ENCODE peak calls at places on chromosomes 5 and 9, in seven cellular contexts. One of them, this sample, is unnamed.

GRCh38 chr9:93826209-93826608 is 128.9 kb downstream of the BARX1 start:
- DNase-seq in breast epithelium: no peak
- DNase-seq in DND-41: no peak
- DNase-seq in GM12878: no peak
- DNase-seq in mammary epithelial cell: no peak
- DNase-seq in spleen: peak; percentile 81
- DNase-seq in psoas muscle: no peak
- DNase-seq in this sample: no peak

GRCh38 chr5:164252-164651 is 27.0 kb upstream of the LRRC14B start:
- DNase-seq in breast epithelium: peak; percentile 43
- DNase-seq in GM12878: no peak
- DNase-seq in psoas muscle: peak; percentile 43
- DNase-seq in DND-41: no peak
- DNase-seq in mammary epithelial cell: no peak
- DNase-seq in spleen: peak; percentile 21
- DNase-seq in this sample: no peak

GRCh38 chr5:132313378-132313777 is 19.2 kb downstream of the SLC22A4 start:
- DNase-seq in mammary epithelial cell: peak; percentile 53
- DNase-seq in breast epithelium: no peak
- DNase-seq in spleen: no peak
- DNase-seq in psoas muscle: no peak
- DNase-seq in GM12878: no peak
- DNase-seq in DND-41: no peak
- DNase-seq in this sample: no peak

GRCh38 chr5:71907001-71907564 is 188.0 kb downstream of the CARTPT start:
- DNase-seq in breast epithelium: no peak
- DNase-seq in psoas muscle: no peak
- DNase-seq in GM12878: peak; percentile 26
- DNase-seq in DND-41: no peak
- DNase-seq in mammary epithelial cell: peak; percentile 68
- DNase-seq in spleen: no peak
- DNase-seq in this sample: no peak

GRCh38 chr5:59299006-59299405 is 594.5 kb downstream of the PDE4D start:
- DNase-seq in psoas muscle: no peak
- DNase-seq in GM12878: no peak
- DNase-seq in mammary epithelial cell: peak; percentile 73
- DNase-seq in DND-41: no peak
- DNase-seq in spleen: no peak
- DNase-seq in breast epithelium: no peak
- DNase-seq in this sample: no peak

GRCh38 chr9:83340451-83340850 is 197.8 kb downstream of the FRMD3 start:
- DNase-seq in mammary epithelial cell: no peak
- DNase-seq in breast epithelium: no peak
- DNase-seq in DND-41: no peak
- DNase-seq in psoas muscle: no peak
- DNase-seq in GM12878: no peak
- DNase-seq in spleen: no peak
- DNase-seq in this sample: no peak

GRCh38 chr5:96788112-96788749 is 19.5 kb downstream of the ERAP1 start:
- DNase-seq in psoas muscle: no peak
- DNase-seq in mammary epithelial cell: no peak
- DNase-seq in DND-41: no peak
- DNase-seq in breast epithelium: no peak
- DNase-seq in spleen: no peak
- DNase-seq in GM12878: no peak
- DNase-seq in this sample: no peak

GRCh38 chr5:140563554-140563953 is 844 bp downstream of the APBB3 start:
- DNase-seq in spleen: peak; percentile 84
- DNase-seq in breast epithelium: no peak
- DNase-seq in GM12878: no peak
- DNase-seq in psoas muscle: no peak
- DNase-seq in DND-41: no peak
- DNase-seq in mammary epithelial cell: no peak
- DNase-seq in this sample: no peak

GRCh38 chr5:65769539-65769938 is 47.5 kb downstream of the NLN start:
- DNase-seq in DND-41: no peak
- DNase-seq in breast epithelium: no peak
- DNase-seq in psoas muscle: no peak
- DNase-seq in mammary epithelial cell: peak; percentile 87
- DNase-seq in GM12878: no peak
- DNase-seq in spleen: no peak
- DNase-seq in this sample: no peak

GRCh38 chr9:22041792-22042191 is 32.7 kb upstream of the CDKN2B start:
- DNase-seq in mammary epithelial cell: peak; percentile 94
- DNase-seq in GM12878: no peak
- DNase-seq in spleen: no peak
- DNase-seq in psoas muscle: no peak
- DNase-seq in DND-41: no peak
- DNase-seq in breast epithelium: no peak
- DNase-seq in this sample: no peak

GRCh38 chr9:77015291-77016048 is 4.0 kb upstream of the FOXB2 start:
- DNase-seq in breast epithelium: no peak
- DNase-seq in DND-41: no peak
- DNase-seq in mammary epithelial cell: no peak
- DNase-seq in psoas muscle: no peak
- DNase-seq in spleen: no peak
- DNase-seq in GM12878: no peak
- DNase-seq in this sample: no peak

GRCh38 chr5:39580702-39581498 is 156.1 kb upstream of the DAB2 start:
- DNase-seq in breast epithelium: no peak
- DNase-seq in psoas muscle: no peak
- DNase-seq in DND-41: no peak
- DNase-seq in mammary epithelial cell: no peak
- DNase-seq in spleen: no peak
- DNase-seq in GM12878: no peak
- DNase-seq in this sample: no peak
- H3K27ac ChIP-seq in breast epithelium: no peak overlapping the region
- H3K27ac ChIP-seq in psoas muscle: no peak overlapping the region
- H3K27ac ChIP-seq in DND-41: no peak overlapping the region
- H3K27ac ChIP-seq in mammary epithelial cell: no peak overlapping the region
- H3K27ac ChIP-seq in spleen: no peak overlapping the region
- H3K27ac ChIP-seq in GM12878: no peak overlapping the region
- H3K27ac ChIP-seq in this sample: no peak overlapping the region

GRCh38 chr9:135695036-135695435 is 4.2 kb downstream of the SOHLH1 start:
- DNase-seq in mammary epithelial cell: no peak
- DNase-seq in GM12878: no peak
- DNase-seq in DND-41: no peak
- DNase-seq in spleen: no peak
- DNase-seq in psoas muscle: no peak
- DNase-seq in breast epithelium: no peak
- DNase-seq in this sample: no peak
- H3K27ac ChIP-seq in mammary epithelial cell: no peak overlapping the region
- H3K27ac ChIP-seq in GM12878: no peak overlapping the region
- H3K27ac ChIP-seq in DND-41: no peak overlapping the region
- H3K27ac ChIP-seq in spleen: no peak overlapping the region
- H3K27ac ChIP-seq in psoas muscle: no peak overlapping the region
- H3K27ac ChIP-seq in breast epithelium: no peak overlapping the region
- H3K27ac ChIP-seq in this sample: no peak overlapping the region

DNA sequence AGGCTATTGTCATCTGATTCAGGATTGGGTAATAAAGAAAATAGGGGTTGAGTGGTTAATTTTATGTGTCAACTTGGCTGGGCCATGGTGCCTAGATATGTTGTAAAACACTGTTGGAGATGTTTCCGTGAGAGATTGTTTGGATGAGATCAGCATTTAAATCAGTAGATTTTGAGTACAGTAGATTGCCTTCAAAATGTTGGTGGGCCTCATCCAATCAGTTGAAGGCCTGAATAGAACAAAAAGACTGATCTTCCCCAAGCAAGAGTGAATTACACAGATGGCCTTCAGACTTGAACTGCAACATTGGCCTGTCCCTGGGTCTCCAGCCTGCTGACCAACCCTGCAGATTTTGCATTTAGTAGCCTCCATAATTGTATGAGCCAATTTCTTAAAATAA is 401.3 kb upstream of the KIF2A start:
- DNase-seq in GM12878: no peak
- DNase-seq in spleen: no peak
- DNase-seq in DND-41: no peak
- DNase-seq in psoas muscle: no peak
- DNase-seq in mammary epithelial cell: no peak
- DNase-seq in breast epithelium: no peak
- DNase-seq in this sample: no peak
- H3K27ac ChIP-seq in GM12878: no peak overlapping the region
- H3K27ac ChIP-seq in spleen: no peak overlapping the region
- H3K27ac ChIP-seq in DND-41: no peak overlapping the region
- H3K27ac ChIP-seq in psoas muscle: no peak overlapping the region
- H3K27ac ChIP-seq in mammary epithelial cell: no peak overlapping the region
- H3K27ac ChIP-seq in breast epithelium: no peak overlapping the region
- H3K27ac ChIP-seq in this sample: no peak overlapping the region

GRCh38 chr9:16884952-16885513 is 14.6 kb upstream of the BNC2 start:
- DNase-seq in GM12878: no peak
- DNase-seq in mammary epithelial cell: no peak
- DNase-seq in DND-41: peak; percentile 75
- DNase-seq in breast epithelium: no peak
- DNase-seq in spleen: no peak
- DNase-seq in psoas muscle: no peak
- DNase-seq in this sample: no peak
- H3K27ac ChIP-seq in GM12878: no peak overlapping the region
- H3K27ac ChIP-seq in mammary epithelial cell: no peak overlapping the region
- H3K27ac ChIP-seq in DND-41: peak overlapping the region; percentile 71
- H3K27ac ChIP-seq in breast epithelium: no peak overlapping the region
- H3K27ac ChIP-seq in spleen: no peak overlapping the region
- H3K27ac ChIP-seq in psoas muscle: no peak overlapping the region
- H3K27ac ChIP-seq in this sample: no peak overlapping the region

GRCh38 chr9:128895556-128895955 is 13.6 kb downstream of the LRRC8A start:
- DNase-seq in mammary epithelial cell: no peak
- DNase-seq in DND-41: no peak
- DNase-seq in GM12878: no peak
- DNase-seq in spleen: no peak
- DNase-seq in psoas muscle: no peak
- DNase-seq in breast epithelium: no peak
- DNase-seq in this sample: no peak
- H3K27ac ChIP-seq in mammary epithelial cell: no peak overlapping the region
- H3K27ac ChIP-seq in DND-41: no peak overlapping the region
- H3K27ac ChIP-seq in GM12878: no peak overlapping the region
- H3K27ac ChIP-seq in spleen: peak overlapping the region; percentile 14
- H3K27ac ChIP-seq in psoas muscle: no peak overlapping the region
- H3K27ac ChIP-seq in breast epithelium: peak overlapping the region; percentile 39
- H3K27ac ChIP-seq in this sample: no peak overlapping the region

GRCh38 chr5:73764586-73764985 is 138.6 kb downstream of the ARHGEF28 start:
- DNase-seq in GM12878: no peak
- DNase-seq in breast epithelium: no peak
- DNase-seq in psoas muscle: no peak
- DNase-seq in DND-41: no peak
- DNase-seq in mammary epithelial cell: peak; percentile 68
- DNase-seq in spleen: no peak
- DNase-seq in this sample: no peak
- H3K27ac ChIP-seq in GM12878: no peak overlapping the region
- H3K27ac ChIP-seq in breast epithelium: no peak overlapping the region
- H3K27ac ChIP-seq in psoas muscle: no peak overlapping the region
- H3K27ac ChIP-seq in DND-41: no peak overlapping the region
- H3K27ac ChIP-seq in mammary epithelial cell: peak overlapping the region; percentile 43
- H3K27ac ChIP-seq in spleen: no peak overlapping the region
- H3K27ac ChIP-seq in this sample: no peak overlapping the region

This sample was measured in thoracic aorta.